ENCODE peak calls at places on chromosomes 7 and 10, in four cellular contexts. N, M, D and R are unnamed samples.

GRCh38 chr10:3948843-3949242 is 163.8 kb upstream of the KLF6 start:
- DNase-seq in N (no peak), M (no peak), D (no peak), R (no peak)

GRCh38 chr7:3753868-3754267 is 452.8 kb downstream of the SDK1 start:
- DNase-seq in N (no peak), M (no peak), D (no peak), R (no peak)

GRCh38 chr10:6139470-6139869 is 50.6 kb downstream of the RBM17 start:
- DNase-seq in N (no peak), M (no peak), D (no peak), R (no peak)

GRCh38 chr7:130942211-130942964 is 208.4 kb upstream of the KLF14 start:
- DNase-seq in N (peak; percentile 31), M (peak; percentile 70), D (peak; percentile 58), R (no peak)

GRCh38 chr10:58666024-58666423 is 153.4 kb downstream of the BICC1 start:
- DNase-seq in N (no peak), M (peak; percentile 71), D (no peak), R (no peak)

GRCh38 chr7:63065684-63066083 is 933.0 kb upstream of the ZNF722 start:
- DNase-seq in N (no peak), M (no peak), D (no peak), R (no peak)

GRCh38 chr7:2713978-2714377 is 26.0 kb downstream of the AMZ1 start:
- DNase-seq in N (no peak), M (no peak), D (no peak), R (no peak)

GRCh38 chr10:62543981-62544380 is 169.8 kb downstream of the ZNF365 start:
- DNase-seq in N (no peak), M (no peak), D (no peak), R (no peak)

GRCh38 chr10:133245439-133246235 is 8.0 kb downstream of the VENTX start:
- DNase-seq in N (no peak), M (peak; percentile 41), D (peak; percentile 86), R (no peak)

GRCh38 chr7:756928-757560 is 30.0 kb upstream of the PRKAR1B start:
- DNase-seq in N (no peak), M (no peak), D (no peak), R (no peak)

GRCh38 chr7:1268076-1268815 is 35.6 kb downstream of the UNCX start:
- DNase-seq in N (no peak), M (no peak), D (no peak), R (peak; percentile 4)

GRCh38 chr10:129500617-129501339 is 33.7 kb downstream of the MGMT start:
- DNase-seq in N (no peak), M (peak; percentile 57), D (no peak), R (no peak)

GRCh38 chr7:129779602-129780256 is 168.2 kb downstream of the NRF1 start:
- DNase-seq in N (no peak), M (peak; percentile 61), D (peak; percentile 99), R (no peak)

GRCh38 chr7:129780257-129781127 is 169.0 kb downstream of the NRF1 start:
- DNase-seq in N (peak; percentile 93), M (peak; percentile 72), D (peak; percentile 78), R (peak; percentile 97)

GRCh38 chr7:129782257-129783096 is 170.3 kb downstream of the UBE2H start:
- DNase-seq in N (no peak), M (no peak), D (no peak), R (no peak)

GRCh38 chr7:129781856-129782256 is 170.3 kb downstream of the NRF1 start:
- DNase-seq in N (no peak), M (no peak), D (peak; percentile 57), R (peak; percentile 86)

DNA sequence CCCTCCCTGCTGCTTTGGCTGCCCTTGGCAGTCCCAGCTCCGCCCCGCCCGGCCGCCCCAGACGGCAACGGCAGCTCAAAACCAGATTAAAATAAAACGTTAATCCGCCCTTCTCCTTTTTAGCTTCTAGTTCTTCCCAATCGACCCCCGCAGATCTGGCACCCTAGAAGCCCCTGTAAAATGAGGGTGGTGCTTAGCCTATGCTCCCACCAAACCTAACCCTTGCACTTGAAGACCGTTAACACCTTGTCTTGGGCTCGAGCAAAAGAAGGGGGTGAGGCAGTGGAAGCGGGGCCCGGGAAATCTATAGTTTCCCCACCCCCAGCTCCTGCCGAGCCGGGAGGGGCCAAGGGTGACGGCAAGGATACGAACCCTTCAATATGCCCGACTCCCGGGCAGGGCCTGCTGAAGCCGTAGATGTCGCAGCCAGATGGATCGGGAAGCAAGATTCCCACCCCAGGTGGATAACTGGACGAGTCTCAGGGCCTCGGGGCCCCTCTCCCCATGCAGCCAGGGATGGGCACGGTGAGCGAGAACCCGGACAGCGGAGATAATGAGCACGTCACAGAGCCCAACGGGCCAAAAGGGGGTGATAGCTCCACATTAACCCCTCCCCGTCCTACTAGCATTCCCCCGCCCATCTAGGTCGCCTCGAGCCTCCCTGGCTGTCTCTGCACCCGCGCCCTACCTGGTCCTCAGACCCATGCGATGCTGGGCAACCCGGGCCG is 169.8 kb downstream of the NRF1 start:
- DNase-seq in N (no peak), M (no peak), D (no peak), R (no peak)
- TF ChIP-seq ELF4 in N (no peak), M (no peak), D (no peak), R (no peak)

GRCh38 chr10:93826355-93826754 is 67.4 kb upstream of the SLC35G1 start:
- DNase-seq in N (peak; percentile 28), M (no peak), D (no peak), R (peak; percentile 18)
- TF ChIP-seq SP1 in N (no peak), M (no peak), D (no peak), R (no peak)

GRCh38 chr7:24025765-24026164 is 258.2 kb upstream of the NPY start:
- DNase-seq in N (no peak), M (no peak), D (no peak), R (no peak)

GRCh38 chr7:24025094-24025493 is 258.9 kb upstream of the NPY start:
- DNase-seq in N (no peak), M (no peak), D (no peak), R (no peak)

GRCh38 chr7:24024689-24025088 is 259.3 kb upstream of the NPY start:
- DNase-seq in N (no peak), M (no peak), D (no peak), R (no peak)

GRCh38 chr7:24024276-24024675 is 259.7 kb upstream of the NPY start:
- DNase-seq in N (no peak), M (no peak), D (no peak), R (no peak)

GRCh38 chr7:24029068-24029467 is 254.9 kb upstream of the NPY start:
- DNase-seq in N (no peak), M (no peak), D (no peak), R (no peak)
- TF ChIP-seq ELF4 in N (no peak), M (no peak), D (no peak), R (no peak)

GRCh38 chr10:1654811-1655356 is 82.4 kb downstream of the ADARB2 start:
- DNase-seq in N (no peak), M (no peak), D (no peak), R (no peak)

GRCh38 chr10:1660386-1660785 is 76.9 kb downstream of the ADARB2 start:
- DNase-seq in N (no peak), M (no peak), D (no peak), R (no peak)

GRCh38 chr10:1659221-1659791 is 78.0 kb downstream of the ADARB2 start:
- DNase-seq in N (no peak), M (no peak), D (no peak), R (no peak)

GRCh38 chr10:1655367-1655766 is 82.0 kb downstream of the ADARB2 start:
- DNase-seq in N (no peak), M (no peak), D (no peak), R (no peak)

DNA sequence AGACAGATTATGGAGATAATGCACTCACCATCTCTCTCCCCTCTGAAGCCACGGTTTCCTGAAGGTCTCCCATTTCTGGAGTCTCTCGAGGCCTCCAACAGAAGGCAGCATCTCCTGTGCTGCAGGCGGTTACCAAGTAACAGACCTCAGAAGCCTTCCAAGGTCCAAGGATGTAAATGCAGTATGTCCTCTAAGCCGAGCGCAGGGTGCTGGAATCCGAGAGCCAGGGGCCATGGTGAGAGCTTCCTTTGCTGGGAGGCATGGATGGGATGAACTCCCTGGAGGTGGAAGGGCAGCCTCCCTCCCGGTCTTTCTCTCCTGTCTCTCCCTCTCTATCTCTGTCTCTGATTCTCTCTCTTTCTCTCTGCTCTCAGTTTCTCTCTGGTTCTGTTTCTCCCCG is 79.8 kb downstream of the ADARB2 start:
- DNase-seq in N (no peak), M (no peak), D (no peak), R (no peak)
- TF ChIP-seq SP1 in N (no peak), M (no peak), D (no peak), R (no peak)

GRCh38 chr7:123533929-123534382 is 439 bp downstream of the IQUB start:
- DNase-seq in N (no peak), M (no peak), D (no peak), R (no peak)

GRCh38 chr7:123534383-123535260 is at the start of gene IQUB:
- DNase-seq in N (peak; percentile 91), M (peak; percentile 92), D (peak; percentile 99), R (peak; percentile 98)

GRCh38 chr7:123533553-123533917 is 860 bp downstream of the IQUB start:
- DNase-seq in N (no peak), M (no peak), D (no peak), R (no peak)

GRCh38 chr7:123537026-123537642 is 2.7 kb upstream of the IQUB start:
- DNase-seq in N (no peak), M (peak; percentile 13), D (no peak), R (no peak)

GRCh38 chr7:123535517-123535916 is 1.1 kb upstream of the IQUB start:
- DNase-seq in N (no peak), M (no peak), D (no peak), R (no peak)
- TF ChIP-seq ELF4 in N (no peak), M (no peak), D (no peak), R (no peak)

GRCh38 chr10:116989439-116989838 is 15.5 kb downstream of the SHTN1 start:
- DNase-seq in N (no peak), M (peak; percentile 48), D (no peak), R (no peak)
- TF ChIP-seq SP1 in N (no peak), M (no peak), D (no peak), R (no peak)

GRCh38 chr10:18134921-18135320 is 5.3 kb upstream of the CACNB2 start:
- DNase-seq in N (no peak), M (no peak), D (no peak), R (no peak)

GRCh38 chr10:18133046-18133445 is 7.2 kb upstream of the CACNB2 start:
- DNase-seq in N (no peak), M (no peak), D (no peak), R (no peak)

GRCh38 chr10:18134509-18134908 is 5.7 kb upstream of the CACNB2 start:
- DNase-seq in N (no peak), M (no peak), D (no peak), R (no peak)

GRCh38 chr10:18137111-18137510 is 3.1 kb upstream of the CACNB2 start:
- DNase-seq in N (no peak), M (no peak), D (no peak), R (no peak)

GRCh38 chr10:18136056-18136916 is 3.9 kb upstream of the CACNB2 start:
- DNase-seq in N (no peak), M (no peak), D (no peak), R (no peak)
- TF ChIP-seq ELF4 in N (no peak), M (no peak), D (no peak), R (no peak)